ENCODE peak calls at places on chromosomes 12 and 14, in ten cellular contexts. T is Peyer's patch; C is NCI-H1105; M is iris pigment epithelial cell; R is stimulated activated CD4-positive, alpha-beta T cell treated with anti-CD3 and anti-CD28 coated beads, Interleukin-12 subunit alpha, Interleukin-12 subunit beta, amount 100 ng/mL, for 48 hours; S is kidney tubule cell; B is NCI-H460; Q is AG09309; E is left lobe of liver; O is HTR-8/SVneo. I is an unnamed sample.

GRCh38 chr14:98227000-98227726 is 1044.8 kb downstream of the BCL11B start:
- DNase-seq in T (no peak), C (no peak), M (no peak), R (peak), S (no peak), B (no peak), Q (no peak), E (no peak), O (no peak), I (no peak)

GRCh38 chr12:11862794-11863193 is 207.9 kb upstream of the BCL2L14 start:
- DNase-seq in T (no peak), C (no peak), M (peak), R (no peak), S (peak), B (no peak), Q (no peak), E (no peak), O (no peak), I (peak)

GRCh38 chr14:86777950-86778602 is 1214.9 kb downstream of the GALC start:
- DNase-seq in T (no peak), C (no peak), M (peak), R (no peak), S (peak), B (peak), Q (no peak), E (no peak), O (no peak), I (peak)

GRCh38 chr14:70601162-70601561 is 707 bp upstream of the MED6 start:
- DNase-seq in T (no peak), C (no peak), M (peak), R (no peak), S (peak), B (no peak), Q (peak), E (no peak), O (peak), I (no peak)

GRCh38 chr12:61095131-61095530 is 1165.1 kb upstream of the USP15 start:
- DNase-seq in T (no peak), C (no peak), M (no peak), R (no peak), S (no peak), B (peak), Q (no peak), E (no peak), O (peak), I (no peak)

GRCh38 chr12:116542345-116542950 is 16.7 kb upstream of the MAP1LC3B2 start:
- DNase-seq in T (no peak), C (no peak), M (no peak), R (no peak), S (peak), B (no peak), Q (no peak), E (no peak), O (peak), I (no peak)

GRCh38 chr14:28762949-28763313 is 3.7 kb upstream of the FOXG1 start:
- DNase-seq in T (no peak), C (no peak), M (no peak), R (no peak), S (no peak), B (no peak), Q (no peak), E (no peak), O (no peak), I (no peak)

GRCh38 chr12:14656846-14657245 is 39.6 kb downstream of the GUCY2C start:
- DNase-seq in T (no peak), C (no peak), M (no peak), R (no peak), S (no peak), B (no peak), Q (no peak), E (no peak), O (no peak), I (no peak)

GRCh38 chr14:101497910-101498860 is 63.1 kb upstream of the DIO3 start:
- DNase-seq in T (peak), C (no peak), M (no peak), R (no peak), S (no peak), B (no peak), Q (no peak), E (peak), O (no peak), I (no peak)

GRCh38 chr14:22807432-22808087 is 7.7 kb downstream of the SLC7A7 start:
- DNase-seq in T (peak), C (no peak), M (no peak), R (no peak), S (no peak), B (no peak), Q (no peak), E (no peak), O (no peak), I (no peak)

GRCh38 chr12:120183211-120183631 is 11.3 kb downstream of the GCN1 start:
- DNase-seq in T (no peak), C (no peak), M (peak), R (no peak), S (peak), B (no peak), Q (no peak), E (no peak), O (no peak), I (no peak)

GRCh38 chr14:32434180-32434579 is 105.1 kb downstream of the AKAP6 start:
- DNase-seq in T (no peak), C (no peak), M (no peak), R (no peak), S (no peak), B (no peak), Q (no peak), E (no peak), O (no peak), I (no peak)

GRCh38 chr12:77847060-77847541 is 16.4 kb downstream of the NAV3 start:
- DNase-seq in T (no peak), C (no peak), M (peak), R (no peak), S (peak), B (no peak), Q (no peak), E (no peak), O (no peak), I (peak)

GRCh38 chr12:14283489-14284144 is 81.9 kb upstream of the ATF7IP start:
- DNase-seq in T (no peak), C (no peak), M (no peak), R (no peak), S (no peak), B (no peak), Q (no peak), E (no peak), O (no peak), I (no peak)

GRCh38 chr14:37594238-37594915 is 672 bp downstream of the FOXA1 start:
- DNase-seq in T (peak), C (peak), M (peak), R (peak), S (peak), B (peak), Q (peak), E (peak), O (peak), I (peak)

GRCh38 chr14:21025374-21026151 is 702 bp upstream of the NDRG2 start:
- DNase-seq in T (peak), C (no peak), M (no peak), R (no peak), S (no peak), B (no peak), Q (no peak), E (peak), O (no peak), I (no peak)

GRCh38 chr14:84937449-84937848 is 592.5 kb upstream of the FLRT2 start:
- DNase-seq in T (no peak), C (no peak), M (peak), R (no peak), S (no peak), B (no peak), Q (no peak), E (no peak), O (no peak), I (no peak)

I was measured in COLO829.